ENCODE peak calls at places on chromosomes 4 and X, in four cellular contexts. One of them, this sample, is unnamed.

GRCh38 chr4:181559637-181560036 is 683.6 kb upstream of the TENM3 start:
- DNase-seq in fibroblast of lung: no peak
- DNase-seq in suprapubic skin: no peak
- DNase-seq in substantia nigra: no peak
- DNase-seq in this sample: no peak

GRCh38 chrX:33923262-33923661 is 208.9 kb downstream of the FAM47A start:
- DNase-seq in fibroblast of lung: no peak
- DNase-seq in suprapubic skin: no peak
- DNase-seq in substantia nigra: no peak
- DNase-seq in this sample: no peak

GRCh38 chr4:55920571-55920970 is 28.2 kb upstream of the CEP135 start:
- DNase-seq in fibroblast of lung: no peak
- DNase-seq in suprapubic skin: no peak
- DNase-seq in substantia nigra: no peak
- DNase-seq in this sample: no peak

GRCh38 chr4:98232202-98232601 is 29.0 kb upstream of the RAP1GDS1 start:
- DNase-seq in fibroblast of lung: peak
- DNase-seq in suprapubic skin: no peak
- DNase-seq in substantia nigra: no peak
- DNase-seq in this sample: no peak

GRCh38 chrX:6052111-6052745 is 176.4 kb downstream of the NLGN4X start:
- DNase-seq in fibroblast of lung: no peak
- DNase-seq in suprapubic skin: no peak
- DNase-seq in substantia nigra: no peak
- DNase-seq in this sample: no peak

GRCh38 chr4:71472946-71473345 is 134.1 kb downstream of the SLC4A4 start:
- DNase-seq in fibroblast of lung: peak
- DNase-seq in suprapubic skin: no peak
- DNase-seq in substantia nigra: no peak
- DNase-seq in this sample: no peak

GRCh38 chr4:144615182-144615581 is 30.8 kb upstream of the HHIP start:
- DNase-seq in fibroblast of lung: peak
- DNase-seq in suprapubic skin: no peak
- DNase-seq in substantia nigra: no peak
- DNase-seq in this sample: no peak

GRCh38 chrX:56762220-56762619 is 33.2 kb downstream of the NBDY start:
- DNase-seq in fibroblast of lung: no peak
- DNase-seq in suprapubic skin: no peak
- DNase-seq in substantia nigra: no peak
- DNase-seq in this sample: no peak

GRCh38 chr4:85761803-85762202 is 286.9 kb downstream of the ARHGAP24 start:
- DNase-seq in fibroblast of lung: peak
- DNase-seq in suprapubic skin: peak
- DNase-seq in substantia nigra: no peak
- DNase-seq in this sample: peak

GRCh38 chr4:78569291-78569821 is 17.8 kb downstream of the ANXA3 start:
- DNase-seq in fibroblast of lung: peak
- DNase-seq in suprapubic skin: no peak
- DNase-seq in substantia nigra: no peak
- DNase-seq in this sample: no peak

GRCh38 chrX:136272325-136272724 is 21.1 kb upstream of the MAP7D3 start:
- DNase-seq in fibroblast of lung: no peak
- DNase-seq in suprapubic skin: no peak
- DNase-seq in substantia nigra: no peak
- DNase-seq in this sample: no peak

GRCh38 chrX:39667191-39667590 is 430.6 kb downstream of the BCOR start:
- DNase-seq in fibroblast of lung: no peak
- DNase-seq in suprapubic skin: no peak
- DNase-seq in substantia nigra: no peak
- DNase-seq in this sample: no peak

GRCh38 chr4:61231421-61231820 is 31.3 kb downstream of the ADGRL3 start:
- DNase-seq in fibroblast of lung: no peak
- DNase-seq in suprapubic skin: no peak
- DNase-seq in substantia nigra: no peak
- DNase-seq in this sample: no peak

GRCh38 chr4:5751073-5751917 is 40.3 kb downstream of the EVC start:
- DNase-seq in fibroblast of lung: peak
- DNase-seq in suprapubic skin: no peak
- DNase-seq in substantia nigra: no peak
- DNase-seq in this sample: no peak

GRCh38 chr4:1644906-1645657 is 39.0 kb downstream of the FAM53A start:
- DNase-seq in fibroblast of lung: peak
- DNase-seq in suprapubic skin: no peak
- DNase-seq in substantia nigra: peak
- DNase-seq in this sample: no peak

GRCh38 chr4:156961241-156962068 is 10.1 kb downstream of the PDGFC start:
- DNase-seq in fibroblast of lung: no peak
- DNase-seq in suprapubic skin: no peak
- DNase-seq in substantia nigra: no peak
- DNase-seq in this sample: no peak

DNA sequence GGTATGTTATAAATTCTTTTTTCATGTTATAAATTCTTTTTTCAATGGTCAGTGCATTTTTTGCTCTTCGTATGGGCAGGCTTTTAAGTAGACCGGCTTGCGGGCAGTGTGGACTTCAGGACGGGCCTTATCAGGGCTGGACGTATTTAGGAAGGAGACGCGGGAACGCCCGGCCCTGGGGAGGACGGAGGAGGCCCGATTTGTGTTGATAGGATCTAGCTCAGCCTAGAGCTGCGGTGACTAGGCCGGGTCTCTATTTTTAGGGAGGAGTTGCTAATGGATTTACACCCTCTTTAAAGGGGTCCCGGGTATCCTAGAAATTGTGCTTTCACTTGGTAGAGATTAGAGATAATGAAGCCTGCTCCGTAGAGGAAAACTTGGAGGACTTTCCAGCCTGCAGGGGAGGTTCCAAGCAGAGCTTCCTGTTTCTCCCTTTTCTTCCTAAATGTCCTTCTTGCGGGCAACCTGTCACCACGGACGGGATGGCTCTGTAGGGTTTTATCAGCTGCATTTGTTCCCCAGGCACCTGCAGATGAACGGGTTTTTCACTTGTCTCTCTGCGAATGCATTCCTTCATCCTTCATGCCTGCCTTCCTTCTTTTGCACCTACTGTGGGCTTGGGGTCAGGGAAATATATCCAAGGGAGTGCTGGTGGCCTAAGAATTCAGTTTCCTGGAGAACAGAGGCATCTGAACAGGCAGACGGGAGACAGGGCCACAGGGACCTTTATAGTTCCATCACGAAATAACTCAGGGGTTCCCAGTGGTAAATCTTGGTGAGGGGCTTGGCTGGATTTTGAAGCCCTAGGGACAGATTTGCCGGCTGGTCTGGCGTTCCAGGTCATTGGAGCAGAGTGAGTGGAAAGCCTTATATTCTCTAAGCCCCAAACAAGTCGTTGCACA is 1.4 kb downstream of the CD99 start:
- DNase-seq in fibroblast of lung: peak
- DNase-seq in suprapubic skin: no peak
- DNase-seq in substantia nigra: no peak
- DNase-seq in this sample: peak
- H3K27ac ChIP-seq in fibroblast of lung: peak
- H3K27ac ChIP-seq in suprapubic skin: peak
- H3K27ac ChIP-seq in substantia nigra: no peak
- H3K27ac ChIP-seq in this sample: peak

GRCh38 chr4:124686279-124686678 is 26.3 kb downstream of the ANKRD50 start:
- DNase-seq in fibroblast of lung: no peak
- DNase-seq in suprapubic skin: no peak
- DNase-seq in substantia nigra: no peak
- DNase-seq in this sample: no peak
- H3K27ac ChIP-seq in fibroblast of lung: no peak
- H3K27ac ChIP-seq in suprapubic skin: no peak
- H3K27ac ChIP-seq in substantia nigra: no peak
- H3K27ac ChIP-seq in this sample: no peak

GRCh38 chr4:11496313-11496956 is 67.7 kb upstream of the HS3ST1 start:
- DNase-seq in fibroblast of lung: no peak
- DNase-seq in suprapubic skin: no peak
- DNase-seq in substantia nigra: no peak
- DNase-seq in this sample: no peak

GRCh38 chr4:11497212-11497806 is 68.6 kb upstream of the HS3ST1 start:
- DNase-seq in fibroblast of lung: no peak
- DNase-seq in suprapubic skin: no peak
- DNase-seq in substantia nigra: no peak
- DNase-seq in this sample: no peak

GRCh38 chr4:11495291-11495690 is 66.6 kb upstream of the HS3ST1 start:
- DNase-seq in fibroblast of lung: peak
- DNase-seq in suprapubic skin: no peak
- DNase-seq in substantia nigra: no peak
- DNase-seq in this sample: no peak

GRCh38 chr4:11495818-11496217 is 67.1 kb upstream of the HS3ST1 start:
- DNase-seq in fibroblast of lung: no peak
- DNase-seq in suprapubic skin: no peak
- DNase-seq in substantia nigra: no peak
- DNase-seq in this sample: no peak

DNA sequence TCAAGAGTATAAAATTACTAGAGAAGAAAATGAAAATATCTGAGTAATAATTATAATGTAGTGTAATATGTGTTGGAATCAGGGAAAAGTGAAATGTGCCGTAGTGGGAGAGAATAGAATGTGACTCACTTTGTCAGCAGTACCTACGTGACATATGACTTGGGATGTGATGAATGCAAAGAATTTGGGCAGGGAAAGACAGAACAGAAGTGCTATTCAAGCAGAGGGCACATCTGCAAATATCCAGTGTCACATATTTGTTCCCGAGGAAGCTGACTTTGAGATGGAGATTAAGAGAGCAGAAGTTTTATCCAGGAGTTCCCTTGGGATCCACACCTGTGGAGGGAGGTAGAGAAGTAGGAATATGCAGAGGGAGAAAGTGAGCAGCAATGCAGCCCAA is 69.3 kb upstream of the HS3ST1 start:
- DNase-seq in fibroblast of lung: no peak
- DNase-seq in suprapubic skin: no peak
- DNase-seq in substantia nigra: no peak
- DNase-seq in this sample: no peak
- H3K27ac ChIP-seq in fibroblast of lung: no peak
- H3K27ac ChIP-seq in suprapubic skin: no peak
- H3K27ac ChIP-seq in substantia nigra: no peak
- H3K27ac ChIP-seq in this sample: no peak

GRCh38 chrX:4935846-4936245 is 1222.4 kb upstream of the PRKX start:
- DNase-seq in fibroblast of lung: no peak
- DNase-seq in suprapubic skin: no peak
- DNase-seq in substantia nigra: no peak
- DNase-seq in this sample: no peak
- H3K27ac ChIP-seq in fibroblast of lung: no peak
- H3K27ac ChIP-seq in suprapubic skin: no peak
- H3K27ac ChIP-seq in substantia nigra: no peak
- H3K27ac ChIP-seq in this sample: no peak

DNA sequence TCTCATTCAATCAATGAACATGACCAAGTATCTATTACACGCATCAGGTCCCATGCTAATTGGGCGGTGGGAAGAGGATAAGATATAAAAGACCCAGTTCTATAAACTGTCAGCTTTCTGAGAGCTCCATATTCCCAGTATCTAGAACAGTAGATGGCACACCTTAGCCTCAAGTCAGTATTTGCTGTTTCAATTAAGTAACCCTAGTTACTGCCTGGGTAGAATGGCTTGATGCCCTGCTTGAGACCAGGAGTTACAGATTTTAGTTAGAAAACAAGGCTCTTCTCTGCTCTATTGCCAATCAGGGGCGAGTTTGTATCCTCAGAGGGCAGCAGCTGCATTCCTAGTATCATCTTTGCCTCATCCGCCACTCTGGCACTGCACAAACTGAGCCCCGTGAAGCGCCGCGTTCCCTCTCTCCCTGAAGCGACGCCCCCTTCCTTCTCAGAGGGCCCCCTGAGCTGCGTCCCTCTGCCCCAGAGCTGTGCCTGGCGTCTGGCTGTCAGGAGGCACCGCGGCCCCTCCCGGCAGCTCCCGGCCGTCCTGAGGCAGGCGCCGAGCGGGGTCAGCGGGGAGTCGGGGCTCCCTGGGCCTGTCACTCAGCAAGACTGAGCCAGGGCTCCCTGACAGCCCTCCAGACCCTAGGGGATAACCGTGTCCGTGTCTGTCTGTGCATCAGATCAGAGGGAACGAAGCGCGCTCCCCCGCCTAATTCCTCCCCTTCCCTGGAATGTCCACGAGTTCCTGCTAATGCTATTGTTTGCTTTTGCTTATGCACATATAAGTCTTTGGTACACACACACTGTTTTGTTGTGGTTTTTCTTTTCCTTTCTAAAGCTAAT is 212.4 kb upstream of the TTC29 start:
- DNase-seq in fibroblast of lung: peak
- DNase-seq in suprapubic skin: no peak
- DNase-seq in substantia nigra: no peak
- DNase-seq in this sample: peak
- H3K27ac ChIP-seq in fibroblast of lung: no peak
- H3K27ac ChIP-seq in suprapubic skin: peak
- H3K27ac ChIP-seq in substantia nigra: no peak
- H3K27ac ChIP-seq in this sample: no peak

GRCh38 chrX:2484232-2484631 is 16.5 kb downstream of the DHRSX start:
- DNase-seq in fibroblast of lung: peak
- DNase-seq in suprapubic skin: peak
- DNase-seq in substantia nigra: no peak
- DNase-seq in this sample: no peak
- H3K27ac ChIP-seq in fibroblast of lung: peak
- H3K27ac ChIP-seq in suprapubic skin: peak
- H3K27ac ChIP-seq in substantia nigra: peak
- H3K27ac ChIP-seq in this sample: no peak

DNA sequence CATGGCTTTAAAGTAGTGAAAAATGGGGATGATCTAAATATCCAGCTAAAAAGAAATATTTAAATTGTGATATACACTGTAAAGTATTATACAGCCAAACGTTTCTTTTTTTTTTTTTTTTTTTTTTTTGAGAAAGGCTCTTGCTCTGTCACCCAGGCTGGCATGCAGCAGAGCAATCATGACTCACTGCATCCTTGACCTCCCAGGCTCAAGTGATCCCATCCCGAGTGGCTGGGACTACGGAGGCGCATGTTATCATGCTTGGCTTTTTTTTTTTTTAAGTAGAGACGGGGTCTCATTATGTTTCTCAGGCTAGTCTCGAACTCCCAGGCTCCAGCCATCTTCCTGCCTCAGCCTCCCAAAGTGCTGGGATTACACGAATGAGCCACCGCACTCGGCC is 17.1 kb downstream of the SMIM14 start:
- DNase-seq in fibroblast of lung: peak
- DNase-seq in suprapubic skin: no peak
- DNase-seq in substantia nigra: no peak
- DNase-seq in this sample: peak
- H3K27ac ChIP-seq in fibroblast of lung: peak
- H3K27ac ChIP-seq in suprapubic skin: peak
- H3K27ac ChIP-seq in substantia nigra: no peak
- H3K27ac ChIP-seq in this sample: no peak

DNA sequence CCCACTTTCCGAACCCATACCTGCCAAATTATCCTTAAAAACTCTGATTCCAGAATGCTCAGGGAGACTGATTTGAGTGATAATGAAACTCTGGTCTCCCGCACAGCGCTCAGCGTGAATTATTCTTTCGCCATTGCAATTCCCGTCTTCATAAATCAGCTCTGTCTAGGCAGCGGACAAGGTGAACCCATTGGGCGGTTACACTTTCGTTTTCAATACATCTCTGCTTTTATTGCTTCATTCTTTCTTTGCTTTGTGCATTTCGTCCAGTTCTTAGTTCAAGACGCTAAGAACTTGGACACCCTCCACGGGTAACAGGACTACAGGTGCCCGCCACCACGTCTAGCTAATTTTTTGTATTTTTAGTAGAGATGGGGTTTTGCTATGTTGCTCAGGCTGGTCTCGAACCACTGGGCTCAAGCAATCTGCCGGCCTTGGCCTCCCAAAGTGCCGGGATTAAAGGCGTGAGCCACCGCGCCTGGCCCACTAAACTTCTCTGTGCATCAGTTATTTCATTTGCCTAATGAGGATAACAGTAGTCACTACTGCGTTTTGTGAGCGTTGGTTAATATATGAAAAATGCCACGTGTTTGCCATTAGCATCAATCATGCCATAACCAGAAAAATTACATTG is 930 bp upstream of the PGK1 start:
- DNase-seq in fibroblast of lung: no peak
- DNase-seq in suprapubic skin: no peak
- DNase-seq in substantia nigra: no peak
- DNase-seq in this sample: no peak
- H3K27ac ChIP-seq in fibroblast of lung: peak
- H3K27ac ChIP-seq in suprapubic skin: peak
- H3K27ac ChIP-seq in substantia nigra: peak
- H3K27ac ChIP-seq in this sample: peak

This sample was measured in pancreas.